ENCODE peak calls at places on chromosomes 16 and 17, in four cellular contexts. Z is upper lobe of right lung, C is heart left ventricle, U is BE2C. N is an unnamed sample.
A peak's percentile ranks its signal among the peaks of the same experiment; 100 is the strongest.

GRCh38 chr17:19470529-19471261 is 59.7 kb downstream of the RNF112 start:
- DNase-seq in C (peak; percentile 54), Z (no peak), U (no peak), N (no peak)

GRCh38 chr17:52297230-52298010 is 138.9 kb upstream of the CA10 start:
- DNase-seq in U (peak; percentile 72), C (no peak), Z (no peak), N (no peak)

GRCh38 chr16:89511352-89511751 is 3.1 kb downstream of the SPG7 start:
- DNase-seq in C (no peak), U (no peak), Z (no peak), N (no peak)

GRCh38 chr17:65559802-65560627 is 1.4 kb downstream of the AXIN2 start:
- DNase-seq in C (peak; percentile 38), Z (peak; percentile 78), U (peak; percentile 17), N (peak; percentile 84)

GRCh38 chr17:75996665-75997590 is 3.7 kb upstream of the CDK3 start:
- DNase-seq in C (no peak), Z (peak; percentile 85), U (no peak), N (peak; percentile 79)

GRCh38 chr17:1164935-1165556 is 14.7 kb downstream of the ABR start:
- DNase-seq in Z (no peak), C (peak; percentile 67), U (no peak), N (peak; percentile 84)

GRCh38 chr17:45342306-45342705 is 25.5 kb upstream of the MAP3K14 start:
- DNase-seq in U (no peak), C (no peak), Z (peak; percentile 44), N (peak; percentile 49)

GRCh38 chr16:2048116-2048543 is 345 bp downstream of the TSC2 start:
- DNase-seq in C (no peak), U (no peak), Z (no peak), N (no peak)

GRCh38 chr17:71482625-71483024 is 638.2 kb upstream of the SOX9 start:
- DNase-seq in U (peak; percentile 16), C (no peak), Z (no peak), N (no peak)

GRCh38 chr17:1546292-1546922 is 16.2 kb downstream of the PITPNA start:
- DNase-seq in C (no peak), U (no peak), Z (no peak), N (no peak)

GRCh38 chr16:6177781-6178180 is 1080.2 kb upstream of the EEF2KMT start:
- DNase-seq in Z (no peak), U (no peak), C (no peak), N (no peak)

GRCh38 chr17:82204831-82205719 is 7.6 kb downstream of the CCDC57 start:
- DNase-seq in Z (no peak), C (no peak), U (peak; percentile 63), N (peak; percentile 79)

GRCh38 chr17:48487221-48487620 is 43.6 kb downstream of the HOXB1 start:
- DNase-seq in U (no peak), Z (no peak), C (no peak), N (no peak)

GRCh38 chr17:39352986-39353385 is 48.4 kb downstream of the FBXL20 start:
- DNase-seq in C (no peak), Z (no peak), U (no peak), N (no peak)

GRCh38 chr17:59848778-59849177 is 44.0 kb downstream of the TUBD1 start:
- DNase-seq in C (no peak), U (no peak), Z (peak; percentile 92), N (peak; percentile 88)

GRCh38 chr16:57536306-57537193 is at the start of gene CCDC102A:
- DNase-seq in U (peak; percentile 64), C (peak; percentile 48), Z (no peak), N (no peak)

GRCh38 chr16:19607610-19608280 is 52.2 kb downstream of the VPS35L start:
- DNase-seq in Z (no peak), C (no peak), U (no peak), N (no peak)

GRCh38 chr17:73267648-73268537 is 6.2 kb upstream of the CPSF4L start:
- DNase-seq in U (no peak), C (no peak), Z (no peak), N (no peak)

GRCh38 chr17:60602385-60602742 is 2.4 kb downstream of the PPM1D start:
- DNase-seq in U (no peak), C (no peak), Z (no peak), N (no peak)

GRCh38 chr16:9112166-9112843 is 20.9 kb downstream of the HAPSTR1 start:
- DNase-seq in U (no peak), C (no peak), Z (no peak), N (no peak)

GRCh38 chr16:9114842-9115241 is 23.4 kb downstream of the HAPSTR1 start:
- DNase-seq in C (no peak), Z (no peak), U (no peak), N (no peak)

GRCh38 chr16:9113707-9114106 is 22.3 kb downstream of the HAPSTR1 start:
- DNase-seq in Z (no peak), C (no peak), U (no peak), N (no peak)

GRCh38 chr16:9114112-9114511 is 22.7 kb downstream of the HAPSTR1 start:
- DNase-seq in U (no peak), Z (no peak), C (no peak), N (no peak)

DNA sequence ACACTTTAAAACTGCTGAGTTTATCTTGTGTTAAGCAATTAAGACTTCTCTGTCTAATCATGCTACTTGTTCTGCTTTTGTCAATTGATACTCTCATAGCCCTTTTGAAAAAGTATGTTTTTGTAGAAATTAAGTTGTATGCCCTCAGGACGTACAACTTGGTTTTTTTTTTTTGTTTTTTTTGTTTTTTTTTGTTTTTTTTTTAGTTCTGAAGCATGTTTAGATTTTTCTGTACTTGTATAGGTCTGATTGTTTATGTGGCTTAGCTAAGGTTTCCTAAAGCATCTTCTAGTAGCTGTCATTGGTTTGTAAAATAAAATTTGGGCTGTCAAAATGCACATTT is 21.4 kb downstream of the HAPSTR1 start:
- DNase-seq in Z (no peak), U (no peak), C (no peak), N (no peak)
- H3K4me1 ChIP-seq in Z (peaks cover 72% of the 10 kb centered on the region), U (peaks cover 18% of the 10 kb centered on the region), C (peaks cover 72% of the 10 kb centered on the region), N (peaks cover 79% of the 10 kb centered on the region)

GRCh38 chr16:74029122-74029805 is 267.4 kb upstream of the PSMD7 start:
- DNase-seq in Z (no peak), U (no peak), C (no peak), N (no peak)
- H3K4me1 ChIP-seq in Z (no peaks in the 10 kb centered on the region), U (no peaks in the 10 kb centered on the region), C (no peaks in the 10 kb centered on the region), N (no peaks in the 10 kb centered on the region)

GRCh38 chr17:77443743-77444260 is 303.0 kb downstream of the SEC14L1 start:
- DNase-seq in C (no peak), Z (no peak), U (no peak), N (no peak)
- H3K4me1 ChIP-seq in C (peaks cover 64% of the 10 kb centered on the region), Z (peaks cover 75% of the 10 kb centered on the region), U (peaks cover 25% of the 10 kb centered on the region), N (peaks cover 100% of the 10 kb centered on the region)

GRCh38 chr17:78716292-78716691 is 65.8 kb downstream of the CYTH1 start:
- DNase-seq in U (no peak), C (no peak), Z (no peak), N (no peak)
- H3K4me1 ChIP-seq in U (peaks cover 24% of the 10 kb centered on the region), C (peaks cover 54% of the 10 kb centered on the region), Z (peaks cover 64% of the 10 kb centered on the region), N (peaks cover 100% of the 10 kb centered on the region)

GRCh38 chr16:48115299-48115698 is 40.5 kb downstream of the ABCC12 start:
- DNase-seq in Z (no peak), U (no peak), C (no peak), N (no peak)

GRCh38 chr16:48123104-48123788 is 32.5 kb downstream of the ABCC12 start:
- DNase-seq in C (no peak), Z (no peak), U (no peak), N (no peak)

GRCh38 chr16:48117217-48118105 is 38.3 kb downstream of the ABCC12 start:
- DNase-seq in C (no peak), Z (peak; percentile 75), U (peak; percentile 82), N (peak; percentile 82)

GRCh38 chr16:48121276-48121675 is 34.5 kb downstream of the ABCC12 start:
- DNase-seq in Z (no peak), C (no peak), U (no peak), N (no peak)

GRCh38 chr16:48118841-48119240 is 37.0 kb downstream of the ABCC12 start:
- DNase-seq in Z (no peak), C (no peak), U (no peak), N (no peak)
- H3K4me1 ChIP-seq in Z (no peaks in the 10 kb centered on the region), C (no peaks in the 10 kb centered on the region), U (no peaks in the 10 kb centered on the region), N (no peaks in the 10 kb centered on the region)

DNA sequence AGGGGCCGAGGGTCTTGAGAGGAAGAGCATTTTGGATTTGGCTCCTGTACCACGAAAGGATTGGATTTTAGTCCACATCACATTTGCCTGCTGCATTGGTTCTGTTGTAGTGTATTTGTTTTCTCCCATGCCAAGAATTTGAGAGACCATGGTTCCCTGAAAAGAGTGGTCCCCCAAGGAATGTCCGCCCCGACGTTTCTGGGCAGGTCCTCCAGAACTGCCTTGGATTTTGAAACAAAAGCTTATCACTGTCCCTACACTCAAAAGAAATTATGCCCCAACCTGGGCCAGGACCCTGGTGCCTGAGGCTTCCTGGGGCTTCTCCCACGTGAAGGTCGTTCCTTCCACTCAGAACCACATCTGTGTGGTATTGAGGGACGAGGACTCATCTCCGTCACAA is 10.8 kb downstream of the NTN1 start:
- DNase-seq in U (no peak), Z (no peak), C (no peak), N (no peak)
- H3K4me1 ChIP-seq in U (no peaks in the 10 kb centered on the region), Z (no peaks in the 10 kb centered on the region), C (no peaks in the 10 kb centered on the region), N (no peaks in the 10 kb centered on the region)

DNA sequence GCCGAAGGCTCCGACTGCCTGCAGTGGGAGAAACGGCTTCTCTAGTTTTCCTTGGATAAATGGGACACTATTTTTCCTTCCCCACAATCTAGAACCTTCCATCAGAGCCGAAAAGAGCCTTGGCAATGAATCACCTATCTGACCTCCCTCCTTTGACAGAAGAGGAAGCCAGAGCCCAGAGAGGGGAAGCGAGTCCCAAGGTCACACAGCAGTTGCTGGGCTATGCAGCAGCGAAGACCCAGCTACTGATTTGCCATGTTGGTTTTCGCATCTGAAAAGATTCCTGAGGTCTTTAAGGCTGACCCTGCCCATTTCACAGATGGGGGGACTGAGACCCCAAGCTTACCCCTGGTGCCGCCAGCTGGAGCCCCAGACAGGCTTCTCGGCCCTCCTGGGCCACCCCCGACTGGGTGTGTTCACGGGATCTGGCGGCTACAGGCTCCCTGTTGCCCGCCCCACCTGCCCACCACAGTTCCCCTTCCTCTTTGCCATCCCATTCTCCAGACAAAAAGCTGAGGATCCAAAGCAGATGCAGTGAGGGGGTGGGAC is 45.9 kb downstream of the RAI1 start:
- DNase-seq in Z (no peak), C (no peak), U (no peak), N (no peak)
- H3K4me1 ChIP-seq in Z (peaks cover 57% of the 10 kb centered on the region), C (peaks cover 32% of the 10 kb centered on the region), U (peaks cover 8% of the 10 kb centered on the region), N (peaks cover 96% of the 10 kb centered on the region)

GRCh38 chr17:34305061-34305460 is 14.2 kb upstream of the CCL8 start:
- DNase-seq in Z (no peak), C (no peak), U (no peak), N (no peak)
- H3K4me1 ChIP-seq in Z (peaks cover 24% of the 10 kb centered on the region), C (peaks cover 35% of the 10 kb centered on the region), U (no peaks in the 10 kb centered on the region), N (no peaks in the 10 kb centered on the region)

GRCh38 chr16:3094289-3095027 is 4.6 kb downstream of the ZSCAN10 start:
- DNase-seq in U (peak; percentile 48), C (no peak), Z (no peak), N (peak; percentile 48)
- H3K4me1 ChIP-seq in U (no peaks in the 10 kb centered on the region), C (peaks cover 3% of the 10 kb centered on the region), Z (peaks cover 1% of the 10 kb centered on the region), N (peaks cover 52% of the 10 kb centered on the region)

DNA sequence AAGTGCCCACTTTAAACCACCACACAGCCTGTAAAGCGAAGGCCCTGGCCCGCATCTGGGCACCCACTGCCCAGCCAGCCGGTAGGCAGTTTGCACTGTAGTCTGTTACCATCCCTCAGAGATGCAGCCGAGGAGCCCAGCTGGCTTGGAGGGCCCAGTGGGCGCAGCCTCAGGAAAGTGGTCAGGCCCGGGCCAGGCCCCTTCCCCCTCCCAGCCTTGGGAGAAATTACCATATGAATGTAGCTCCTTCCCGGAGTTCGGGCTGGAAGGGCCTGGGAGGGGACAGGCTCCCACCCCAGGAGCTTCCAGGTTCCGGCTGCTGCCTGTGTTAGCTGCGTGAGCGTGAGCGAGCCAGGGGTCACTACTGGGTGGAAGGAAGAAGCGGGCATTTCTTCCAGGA is 325.4 kb downstream of the SEC14L1 start:
- DNase-seq in C (no peak), Z (no peak), U (no peak), N (peak; percentile 87)
- H3K4me1 ChIP-seq in C (peaks cover 72% of the 10 kb centered on the region), Z (peaks cover 65% of the 10 kb centered on the region), U (peaks cover 11% of the 10 kb centered on the region), N (peaks cover 94% of the 10 kb centered on the region)

N was measured in spleen.